ENCODE peak calls at places on chromosomes 13 and 19, in eight cellular contexts. C is left ventricle myocardium inferior, B is endothelial cell of umbilical vein, A is psoas muscle, K is neural progenitor cell, G is colonic mucosa, Y is IMR-90, M is transverse colon. S is an unnamed sample.

GRCh38 chr19:55585658-55586339 is 5.2 kb upstream of the ZNF579 start:
- DNase-seq in A (peak; percentile 81), M (peak; percentile 71), Y (peak; percentile 63), B (peak; percentile 68), C (peak; percentile 80), G (peak; percentile 45), K (peak; percentile 89), S (peak; percentile 97)

GRCh38 chr19:53091413-53091812 is 11.8 kb downstream of the ZNF160 start:
- DNase-seq in A (no peak), M (no peak), C (no peak), B (no peak), Y (no peak), K (peak; percentile 61), G (no peak), S (peak; percentile 48)

GRCh38 chr19:30284885-30285284 is 87.3 kb upstream of the ZNF536 start:
- DNase-seq in G (no peak), M (no peak), A (no peak), K (no peak), B (no peak), C (no peak), Y (no peak), S (no peak)

GRCh38 chr13:75151081-75151643 is 330.8 kb downstream of the TBC1D4 start:
- DNase-seq in M (no peak), K (no peak), B (no peak), C (no peak), G (no peak), Y (peak; percentile 52), A (no peak), S (no peak)

GRCh38 chr19:8575467-8575997 is 1.7 kb downstream of the MYO1F start:
- DNase-seq in B (no peak), C (no peak), A (no peak), Y (peak; percentile 35), K (no peak), M (peak; percentile 38), G (peak; percentile 40), S (no peak)

GRCh38 chr19:11881151-11881800 is 6.3 kb upstream of the ZNF69 start:
- DNase-seq in Y (peak; percentile 51), G (peak; percentile 76), C (peak; percentile 20), A (no peak), B (peak; percentile 54), M (peak; percentile 73), K (peak; percentile 85), S (peak; percentile 72)

GRCh38 chr13:21012841-21013681 is 48.3 kb downstream of the LATS2 start:
- DNase-seq in B (peak; percentile 62), K (no peak), M (no peak), C (no peak), A (no peak), G (no peak), Y (no peak), S (no peak)

GRCh38 chr13:40345149-40345514 is 321.3 kb downstream of the FOXO1 start:
- DNase-seq in K (no peak), Y (no peak), G (no peak), B (no peak), A (no peak), C (no peak), M (no peak), S (no peak)

GRCh38 chr19:49058592-49058991 is 1.0 kb upstream of the CGB7 start:
- DNase-seq in Y (peak; percentile 25), B (no peak), A (peak; percentile 84), K (peak; percentile 29), M (no peak), G (peak; percentile 31), C (no peak), S (peak; percentile 56)

GRCh38 chr13:43785681-43786471 is 896 bp downstream of the ENOX1 start:
- DNase-seq in Y (peak; percentile 63), B (peak; percentile 53), K (peak; percentile 77), G (peak; percentile 71), C (peak; percentile 87), A (peak; percentile 91), M (peak; percentile 69), S (peak; percentile 68)

GRCh38 chr19:13902993-13903555 is 2.8 kb downstream of the BRME1 start:
- DNase-seq in G (no peak), A (no peak), M (no peak), K (no peak), Y (no peak), B (peak; percentile 21), C (no peak), S (peak; percentile 31)

GRCh38 chr13:90918551-90918950 is 428.9 kb upstream of the MIR17HG start:
- DNase-seq in M (no peak), G (no peak), A (no peak), K (no peak), B (no peak), Y (peak; percentile 12), C (no peak), S (no peak)

GRCh38 chr19:58477130-58477529 is 978 bp downstream of the ZNF446 start:
- DNase-seq in A (no peak), Y (no peak), B (no peak), M (no peak), C (no peak), K (no peak), G (no peak), S (no peak)

GRCh38 chr19:38664503-38665211 is 17.2 kb downstream of the ACTN4 start:
- DNase-seq in Y (no peak), G (no peak), B (peak; percentile 23), A (peak; percentile 57), M (no peak), K (no peak), C (no peak), S (no peak)
- H3K27me3 ChIP-seq in Y (no peaks in the 10 kb centered on the region), G (no peaks in the 10 kb centered on the region), B (no peaks in the 10 kb centered on the region), A (no peaks in the 10 kb centered on the region), M (no peaks in the 10 kb centered on the region), K (no peaks in the 10 kb centered on the region), C (no peaks in the 10 kb centered on the region), S (no peaks in the 10 kb centered on the region)

DNA sequence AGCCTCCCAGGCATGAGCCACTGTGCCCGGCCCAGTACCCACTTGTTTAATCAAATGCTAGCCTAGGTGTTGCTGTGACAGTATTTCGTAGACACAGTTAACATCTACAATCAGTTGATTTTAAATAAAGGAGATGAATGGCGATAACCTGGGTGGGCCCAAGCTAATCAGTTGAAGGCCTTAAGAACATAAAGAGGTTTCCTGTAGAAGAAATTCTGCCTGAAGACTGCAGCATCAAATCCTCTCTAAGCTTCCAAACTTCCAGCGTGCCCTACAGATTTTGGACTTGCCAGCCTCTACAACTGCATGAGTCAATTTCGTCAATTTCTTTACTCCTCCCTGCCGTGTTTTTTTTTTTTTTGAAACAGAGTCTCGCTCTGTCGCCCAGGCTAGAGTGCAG is 13.2 kb upstream of the SULT2A1 start:
- DNase-seq in C (no peak), A (no peak), Y (no peak), G (no peak), M (no peak), K (no peak), B (no peak), S (no peak)
- H3K36me3 ChIP-seq in C (no peaks in the 10 kb centered on the region), A (no peaks in the 10 kb centered on the region), Y (no peaks in the 10 kb centered on the region), G (no peaks in the 10 kb centered on the region), M (no peaks in the 10 kb centered on the region), K (no peaks in the 10 kb centered on the region), B (no peaks in the 10 kb centered on the region), S (no peaks in the 10 kb centered on the region)

GRCh38 chr13:108278466-108278865 is 8.9 kb downstream of the TNFSF13B start:
- DNase-seq in K (no peak), A (no peak), Y (no peak), C (no peak), B (no peak), M (no peak), G (no peak), S (no peak)
- H3K27me3 ChIP-seq in K (no peaks in the 10 kb centered on the region), A (no peaks in the 10 kb centered on the region), Y (no peaks in the 10 kb centered on the region), C (no peaks in the 10 kb centered on the region), B (no peaks in the 10 kb centered on the region), M (no peaks in the 10 kb centered on the region), G (no peaks in the 10 kb centered on the region), S (peaks cover 34% of the 10 kb centered on the region)

DNA sequence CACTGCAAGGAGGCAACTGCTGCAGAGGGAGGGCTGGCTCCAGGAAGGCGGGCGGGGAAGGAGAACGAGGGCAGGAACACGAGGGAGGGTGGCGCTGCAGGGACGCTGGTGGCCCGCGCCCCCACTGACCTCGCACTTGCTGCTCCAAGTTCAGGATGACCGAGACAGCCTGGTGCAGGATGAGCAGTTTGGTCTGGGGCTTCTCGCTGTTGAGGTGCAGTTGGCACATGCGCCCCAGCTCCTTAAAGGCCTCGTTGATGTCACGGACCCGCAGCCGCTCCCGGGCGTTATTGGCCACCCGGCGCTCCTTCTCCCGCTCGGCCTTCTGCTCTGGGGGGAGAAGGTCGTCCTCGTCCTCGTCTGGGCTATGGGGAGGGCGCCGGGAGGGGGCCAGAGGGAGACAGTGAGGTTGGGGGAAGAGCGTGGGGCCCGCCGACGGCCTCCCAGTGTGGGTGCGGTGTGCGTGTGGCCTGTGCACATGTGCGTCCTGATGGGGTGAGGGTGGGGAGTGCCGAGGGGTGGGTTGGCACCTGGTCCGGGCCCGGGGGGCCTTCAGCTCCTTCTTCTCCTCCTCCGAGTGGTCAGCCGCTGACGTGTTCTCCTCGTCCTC is 10.0 kb upstream of the UQCR11 start:
- DNase-seq in A (no peak), B (no peak), K (no peak), M (no peak), C (no peak), G (no peak), Y (no peak), S (no peak)
- H3K36me3 ChIP-seq in A (peaks cover 69% of the 10 kb centered on the region), B (peaks cover 15% of the 10 kb centered on the region), K (no peaks in the 10 kb centered on the region), M (peaks cover 21% of the 10 kb centered on the region), C (peaks cover 74% of the 10 kb centered on the region), G (peaks cover 4% of the 10 kb centered on the region), Y (peaks cover 73% of the 10 kb centered on the region), S (peaks cover 91% of the 10 kb centered on the region)

DNA sequence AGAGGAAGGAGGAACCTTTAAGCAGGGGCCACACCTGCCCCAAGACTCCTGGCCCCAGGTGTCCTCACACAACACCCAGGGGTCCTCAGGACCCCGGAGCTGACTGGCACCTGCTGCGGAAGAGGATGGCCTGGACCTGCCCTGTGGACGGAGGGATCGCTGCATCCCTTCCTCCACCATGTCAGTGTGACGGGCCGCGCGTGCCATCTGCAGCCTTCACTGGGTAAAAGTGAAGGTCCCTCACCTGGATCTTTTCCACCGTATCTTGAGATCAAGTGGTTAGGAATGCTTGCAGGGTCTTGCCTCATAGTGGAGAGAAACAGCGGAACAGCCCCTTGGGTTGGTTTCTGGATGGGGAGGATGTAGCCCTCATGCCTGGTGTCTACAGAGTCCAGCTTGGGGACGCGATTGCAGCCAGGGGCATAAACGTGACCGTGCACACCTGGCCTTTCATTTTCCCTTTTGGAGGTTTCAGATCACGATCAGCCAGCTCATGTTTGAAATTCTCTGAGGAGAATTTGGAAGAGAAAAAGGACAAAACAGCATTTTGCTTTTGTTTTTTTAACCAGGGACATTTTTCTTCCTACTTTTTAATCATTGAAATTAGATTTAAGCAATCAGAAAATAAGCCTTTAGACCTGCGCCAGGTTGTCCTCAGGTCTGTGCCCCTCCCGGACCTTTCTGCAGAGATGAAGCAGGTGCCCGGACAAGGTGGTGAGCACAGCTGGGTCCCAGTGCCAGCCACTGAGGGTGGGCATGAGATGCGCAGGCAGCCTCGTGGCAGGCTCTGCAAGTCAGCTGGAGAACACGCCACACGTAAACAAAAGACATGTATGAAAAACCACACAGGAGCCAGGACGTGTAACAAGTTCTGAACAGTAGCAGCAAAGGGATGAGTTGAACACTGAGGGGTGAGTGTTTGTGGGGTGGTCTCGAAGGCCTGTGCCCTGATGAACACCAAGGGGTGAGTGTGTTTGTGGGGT is 69.1 kb upstream of the MCF2L start:
- DNase-seq in A (peak; percentile 39), B (no peak), K (no peak), C (peak; percentile 9), M (peak; percentile 7), Y (no peak), G (no peak), S (peak; percentile 10)
- H3K27me3 ChIP-seq in A (peaks cover 44% of the 10 kb centered on the region), B (peaks cover 6% of the 10 kb centered on the region), K (no peaks in the 10 kb centered on the region), C (peaks cover 43% of the 10 kb centered on the region), M (peaks cover 13% of the 10 kb centered on the region), Y (peaks cover 82% of the 10 kb centered on the region), G (peaks cover 8% of the 10 kb centered on the region), S (no peaks in the 10 kb centered on the region)

GRCh38 chr19:33418461-33418860 is 45.0 kb downstream of the CEBPG start:
- DNase-seq in B (no peak), A (no peak), G (no peak), C (no peak), Y (no peak), M (no peak), K (no peak), S (no peak)
- H3K36me3 ChIP-seq in B (no peaks in the 10 kb centered on the region), A (no peaks in the 10 kb centered on the region), G (no peaks in the 10 kb centered on the region), C (no peaks in the 10 kb centered on the region), Y (no peaks in the 10 kb centered on the region), M (no peaks in the 10 kb centered on the region), K (no peaks in the 10 kb centered on the region), S (no peaks in the 10 kb centered on the region)

S was measured in WERI-Rb-1.